ENCODE peak calls at places on chromosomes 12 and 14, in ten cellular contexts. O is right cardiac atrium, F is cerebellum, R is NCI-H187 treated with DMSO at 0.1 percent for 48 hours, G is A549, E is endothelial cell, Q is COR-L47, I is HEK293T, H is GM04504, B is NCI-H510A treated with DMSO at 0.1 percent for 48 hours. M is an unnamed sample.
A peak's percentile ranks its signal among the peaks of the same experiment; 100 is the strongest.

GRCh38 chr14:74550071-74550470 is 56.5 kb downstream of the ISCA2 start:
- DNase-seq in O (no peak), F (no peak), R (no peak), G (no peak), E (no peak), Q (no peak), I (no peak), H (no peak), B (no peak), M (no peak)

GRCh38 chr12:112309797-112310196 is 72.4 kb downstream of the HECTD4 start:
- DNase-seq in O (no peak), F (no peak), R (no peak), G (no peak), E (no peak), Q (no peak), I (no peak), H (no peak), B (no peak), M (no peak)

GRCh38 chr12:2382391-2383155 is 329.8 kb downstream of the CACNA1C start:
- DNase-seq in O (no peak), F (peak; percentile 40), R (no peak), G (no peak), E (no peak), Q (no peak), I (no peak), H (no peak), B (no peak), M (no peak)

GRCh38 chr12:120067084-120067869 is 49.3 kb downstream of the RAB35 start:
- DNase-seq in O (no peak), F (no peak), R (peak; percentile 89), G (no peak), E (no peak), Q (peak; percentile 47), I (no peak), H (no peak), B (peak; percentile 96), M (no peak)

GRCh38 chr12:11486623-11487444 is 91.5 kb upstream of the PRB2 start:
- DNase-seq in O (peak; percentile 83), F (peak; percentile 66), R (no peak), G (peak; percentile 90), E (peak; percentile 74), Q (peak; percentile 58), I (peak; percentile 78), H (peak; percentile 65), B (peak; percentile 89), M (peak; percentile 90)

GRCh38 chr12:79782197-79782890 is 91.6 kb upstream of the PAWR start:
- DNase-seq in O (no peak), F (no peak), R (no peak), G (peak; percentile 19), E (no peak), Q (no peak), I (no peak), H (peak; percentile 25), B (no peak), M (no peak)

GRCh38 chr12:122635471-122635870 is 67.7 kb downstream of the HCAR2 start:
- DNase-seq in O (no peak), F (no peak), R (no peak), G (no peak), E (no peak), Q (no peak), I (no peak), H (no peak), B (no peak), M (no peak)

GRCh38 chr14:101196795-101197590 is 293.5 kb upstream of the RTL1 start:
- DNase-seq in O (no peak), F (no peak), R (peak; percentile 50), G (no peak), E (no peak), Q (no peak), I (no peak), H (no peak), B (no peak), M (no peak)

GRCh38 chr12:118061876-118062791 is 1.2 kb upstream of the WSB2 start:
- DNase-seq in O (peak; percentile 71), F (peak; percentile 66), R (peak; percentile 20), G (peak; percentile 74), E (peak; percentile 46), Q (no peak), I (no peak), H (no peak), B (peak; percentile 72), M (peak; percentile 47)

GRCh38 chr14:43471595-43471994 is 1035.5 kb downstream of the FSCB start:
- DNase-seq in O (no peak), F (no peak), R (no peak), G (no peak), E (no peak), Q (no peak), I (no peak), H (no peak), B (no peak), M (no peak)

GRCh38 chr12:18224745-18225144 is 36.6 kb upstream of the PIK3C2G start:
- DNase-seq in O (no peak), F (no peak), R (no peak), G (peak; percentile 36), E (no peak), Q (peak; percentile 43), I (peak; percentile 17), H (peak; percentile 10), B (peak; percentile 66), M (peak; percentile 46)

GRCh38 chr12:80877706-80878384 is 59.9 kb downstream of the LIN7A start:
- DNase-seq in O (no peak), F (peak; percentile 48), R (no peak), G (no peak), E (no peak), Q (peak; percentile 11), I (no peak), H (no peak), B (no peak), M (no peak)

GRCh38 chr12:56103066-56103711 is 1.2 kb upstream of the PA2G4 start:
- DNase-seq in O (no peak), F (no peak), R (no peak), G (no peak), E (no peak), Q (no peak), I (no peak), H (no peak), B (no peak), M (no peak)

GRCh38 chr12:13099066-13099909 is 4.2 kb downstream of the GSG1 start:
- DNase-seq in O (peak; percentile 53), F (no peak), R (no peak), G (no peak), E (peak; percentile 31), Q (no peak), I (no peak), H (no peak), B (no peak), M (peak; percentile 20)

GRCh38 chr12:3328571-3328970 is 162.4 kb upstream of the PRMT8 start:
- DNase-seq in O (no peak), F (no peak), R (no peak), G (no peak), E (no peak), Q (no peak), I (no peak), H (no peak), B (no peak), M (no peak)

GRCh38 chr14:68523994-68524725 is 268.7 kb downstream of the ZFP36L1 start:
- DNase-seq in O (peak; percentile 67), F (no peak), R (no peak), G (no peak), E (no peak), Q (no peak), I (no peak), H (peak; percentile 60), B (no peak), M (no peak)

GRCh38 chr14:21071225-21072041 is 1.3 kb downstream of the ARHGEF40 start:
- DNase-seq in O (peak; percentile 93), F (peak; percentile 73), R (no peak), G (peak; percentile 58), E (peak; percentile 73), Q (peak; percentile 87), I (peak; percentile 79), H (peak; percentile 87), B (peak; percentile 71), M (peak; percentile 94)

GRCh38 chr12:54215990-54216579 is 27.3 kb upstream of the SMUG1 start:
- DNase-seq in O (peak; percentile 69), F (no peak), R (no peak), G (peak; percentile 44), E (no peak), Q (no peak), I (no peak), H (no peak), B (no peak), M (no peak)

GRCh38 chr12:117394491-117394890 is 33.1 kb upstream of the NOS1 start:
- DNase-seq in O (no peak), F (no peak), R (no peak), G (no peak), E (no peak), Q (no peak), I (no peak), H (no peak), B (no peak), M (no peak)

GRCh38 chr12:94147991-94148840 is at the start of gene PLXNC1:
- DNase-seq in O (peak; percentile 82), F (peak; percentile 74), R (no peak), G (peak; percentile 34), E (peak; percentile 47), Q (peak; percentile 62), I (peak; percentile 59), H (no peak), B (peak; percentile 22), M (peak; percentile 78)

GRCh38 chr14:64721391-64721791 is 17.2 kb downstream of the PLEKHG3 start:
- DNase-seq in O (peak; percentile 75), F (no peak), R (no peak), G (peak; percentile 37), E (no peak), Q (peak; percentile 58), I (no peak), H (peak; percentile 88), B (no peak), M (peak; percentile 49)

GRCh38 chr14:90726656-90727055 is 89.6 kb downstream of the TTC7B start:
- DNase-seq in O (peak; percentile 58), F (peak; percentile 75), R (peak; percentile 28), G (peak; percentile 44), E (no peak), Q (peak; percentile 63), I (no peak), H (peak; percentile 40), B (peak; percentile 24), M (peak; percentile 6)

GRCh38 chr12:52838871-52839446 is 4.8 kb upstream of the KRT79 start:
- DNase-seq in O (no peak), F (no peak), R (no peak), G (no peak), E (no peak), Q (peak; percentile 74), I (no peak), H (no peak), B (peak; percentile 38), M (no peak)

GRCh38 chr14:38042356-38042755 is 165.3 kb upstream of the SSTR1 start:
- DNase-seq in O (no peak), F (no peak), R (no peak), G (peak; percentile 33), E (no peak), Q (no peak), I (no peak), H (peak; percentile 78), B (no peak), M (peak; percentile 36)

GRCh38 chr14:22838631-22839041 is 2.3 kb downstream of the MMP14 start:
- DNase-seq in O (peak; percentile 67), F (no peak), R (no peak), G (no peak), E (no peak), Q (no peak), I (no peak), H (no peak), B (no peak), M (no peak)

GRCh38 chr12:724194-724855 is 28.1 kb upstream of the WNK1 start:
- DNase-seq in O (no peak), F (no peak), R (no peak), G (peak; percentile 25), E (no peak), Q (no peak), I (no peak), H (no peak), B (no peak), M (peak; percentile 18)